ENCODE peak calls at places on chromosomes 2 and 18, in ten cellular contexts. C is germinal center; Y is endothelial cell of umbilical vein; O is hypothalamus; W is CD4-positive, alpha-beta memory T cell; U is A172; J is fibroblast of the aortic adventitia; F is NCI-H748 treated with DMSO at 0.1 percent for 48 hours; A is tibial nerve; K is cardiac muscle cell. X is an unnamed sample.

GRCh38 chr2:105393373-105394055 is 5.3 kb downstream of the FHL2 start:
- DNase-seq in C (no peak), Y (peak), O (no peak), W (no peak), U (no peak), J (peak), F (no peak), A (no peak), K (no peak), X (no peak)

GRCh38 chr18:23924813-23925212 is 89.7 kb upstream of the TTC39C start:
- DNase-seq in C (no peak), Y (no peak), O (no peak), W (no peak), U (peak), J (peak), F (no peak), A (no peak), K (no peak), X (no peak)

GRCh38 chr2:146651361-146651760 is 1193.5 kb upstream of the ACVR2A start:
- DNase-seq in C (no peak), Y (no peak), O (no peak), W (no peak), U (no peak), J (no peak), F (no peak), A (no peak), K (no peak), X (no peak)

GRCh38 chr2:12110074-12110473 is 363.6 kb downstream of the LPIN1 start:
- DNase-seq in C (no peak), Y (no peak), O (no peak), W (peak), U (no peak), J (peak), F (no peak), A (no peak), K (no peak), X (no peak)

GRCh38 chr2:39320162-39320561 is 76.4 kb upstream of the CDKL4 start:
- DNase-seq in C (no peak), Y (no peak), O (no peak), W (no peak), U (no peak), J (no peak), F (no peak), A (no peak), K (no peak), X (no peak)

GRCh38 chr18:46097853-46098615 is at the start of gene ATP5F1A:
- DNase-seq in C (peak), Y (peak), O (peak), W (peak), U (peak), J (peak), F (peak), A (peak), K (peak), X (peak)

GRCh38 chr2:237677951-237678481 is 50.6 kb downstream of the LRRFIP1 start:
- DNase-seq in C (peak), Y (peak), O (no peak), W (no peak), U (no peak), J (peak), F (no peak), A (no peak), K (no peak), X (no peak)

GRCh38 chr2:128091691-128092050 is 671 bp downstream of the UGGT1 start:
- DNase-seq in C (no peak), Y (peak), O (no peak), W (peak), U (peak), J (peak), F (no peak), A (no peak), K (no peak), X (no peak)

GRCh38 chr18:6270791-6271216 is 143.9 kb downstream of the L3MBTL4 start:
- DNase-seq in C (no peak), Y (no peak), O (no peak), W (no peak), U (no peak), J (no peak), F (no peak), A (no peak), K (no peak), X (no peak)

GRCh38 chr2:127219716-127220090 is 396 bp downstream of the CYP27C1 start:
- DNase-seq in C (no peak), Y (no peak), O (no peak), W (no peak), U (no peak), J (no peak), F (no peak), A (no peak), K (peak), X (peak)

GRCh38 chr2:180006236-180006635 is 861 bp downstream of the CWC22 start:
- DNase-seq in C (no peak), Y (no peak), O (no peak), W (no peak), U (no peak), J (no peak), F (no peak), A (no peak), K (no peak), X (no peak)

GRCh38 chr18:50424877-50425690 is 50.2 kb downstream of the SKA1 start:
- DNase-seq in C (no peak), Y (peak), O (no peak), W (no peak), U (peak), J (peak), F (no peak), A (no peak), K (peak), X (no peak)

GRCh38 chr18:7090771-7091170 is 26.8 kb downstream of the LAMA1 start:
- DNase-seq in C (no peak), Y (no peak), O (no peak), W (no peak), U (peak), J (no peak), F (no peak), A (no peak), K (no peak), X (no peak)

GRCh38 chr18:68147728-68148127 is 567.2 kb downstream of the TMX3 start:
- DNase-seq in C (no peak), Y (no peak), O (no peak), W (no peak), U (no peak), J (peak), F (no peak), A (no peak), K (no peak), X (no peak)

X was measured in HEK293T.